ENCODE peak calls at places on chromosomes 5 and 9, in nine cellular contexts. O, G, N, B, V, Y, Z, C and L are unnamed samples.

GRCh38 chr9:37333288-37333687 is 89.2 kb upstream of the GRHPR start:
- DNase-seq in N (no peak), C (peak; percentile 2), B (no peak), G (no peak), V (no peak), O (no peak), Z (no peak), Y (no peak), L (no peak)

GRCh38 chr9:1938135-1938534 is 77.0 kb upstream of the SMARCA2 start:
- DNase-seq in O (no peak), Y (no peak), N (no peak), G (no peak), C (no peak), V (no peak), B (no peak), Z (no peak), L (no peak)

GRCh38 chr9:26685857-26686256 is 206.7 kb downstream of the CAAP1 start:
- DNase-seq in Y (no peak), B (peak; percentile 0), Z (no peak), C (peak; percentile 29), V (no peak), G (no peak), O (no peak), N (no peak), L (no peak)

GRCh38 chr5:138708761-138709160 is 44.5 kb upstream of the CTNNA1 start:
- DNase-seq in C (no peak), G (peak; percentile 21), V (no peak), B (no peak), Z (no peak), O (no peak), Y (no peak), N (no peak), L (no peak)

GRCh38 chr5:37940931-37941623 is 101.2 kb upstream of the GDNF start:
- DNase-seq in O (no peak), C (peak; percentile 21), Y (no peak), N (no peak), G (no peak), B (no peak), Z (no peak), V (no peak), L (no peak)

GRCh38 chr5:61159070-61159469 is 3.2 kb downstream of the SMIM15 start:
- DNase-seq in O (no peak), N (no peak), B (no peak), G (no peak), Z (no peak), C (no peak), V (no peak), Y (no peak), L (no peak)

GRCh38 chr5:169701910-169702451 is 64.9 kb downstream of the DOCK2 start:
- DNase-seq in O (peak; percentile 47), G (peak; percentile 31), V (no peak), C (peak; percentile 70), Y (no peak), Z (no peak), N (no peak), B (peak; percentile 64), L (no peak)

GRCh38 chr9:130662099-130662926 is 2.1 kb upstream of the PRDM12 start:
- DNase-seq in V (no peak), Z (no peak), C (no peak), O (no peak), B (no peak), G (peak; percentile 65), N (peak; percentile 67), Y (no peak), L (no peak)

GRCh38 chr5:177419045-177419444 is 7.4 kb upstream of the GRK6 start:
- DNase-seq in Y (no peak), B (peak; percentile 81), Z (peak; percentile 40), G (no peak), V (no peak), O (peak; percentile 37), C (peak; percentile 67), N (no peak), L (no peak)

GRCh38 chr9:1732670-1733069 is 282.5 kb upstream of the SMARCA2 start:
- DNase-seq in O (no peak), Y (no peak), Z (no peak), V (peak; percentile 40), N (no peak), C (no peak), B (no peak), G (no peak), L (no peak)

GRCh38 chr5:73218552-73219171 is 45.7 kb downstream of the TMEM174 start:
- DNase-seq in B (peak; percentile 72), V (no peak), Z (peak; percentile 41), G (peak; percentile 34), N (no peak), C (peak; percentile 57), O (peak; percentile 53), Y (no peak), L (no peak)

GRCh38 chr9:37746448-37747270 is 6.9 kb upstream of the TRMT10B start:
- DNase-seq in Z (peak; percentile 47), O (peak; percentile 55), N (no peak), Y (no peak), B (peak; percentile 86), G (no peak), V (no peak), C (peak; percentile 47), L (no peak)

GRCh38 chr5:90434116-90434714 is 24.7 kb upstream of the CETN3 start:
- DNase-seq in V (peak; percentile 63), C (peak; percentile 66), N (peak; percentile 71), G (peak; percentile 70), Y (no peak), O (peak; percentile 37), Z (peak; percentile 19), B (peak; percentile 45), L (no peak)

GRCh38 chr5:149605998-149606721 is 24.9 kb downstream of the ARHGEF37 start:
- DNase-seq in Y (peak; percentile 81), C (no peak), V (peak; percentile 81), O (peak; percentile 89), N (no peak), B (peak; percentile 82), Z (peak; percentile 83), G (no peak), L (no peak)

GRCh38 chr5:169988947-169989346 is 8.7 kb upstream of the INSYN2B start:
- DNase-seq in Z (no peak), O (no peak), B (peak; percentile 16), C (no peak), Y (no peak), G (no peak), N (no peak), V (no peak), L (no peak)

GRCh38 chr5:14676320-14676719 is 11.8 kb downstream of the OTULIN start:
- DNase-seq in N (no peak), B (peak; percentile 40), C (no peak), Z (peak; percentile 62), V (no peak), G (no peak), Y (no peak), O (peak; percentile 68), L (no peak)
- H3K4me1 ChIP-seq in N (peaks cover 9% of the 10 kb centered on the region), B (peaks cover 13% of the 10 kb centered on the region), C (peaks cover 6% of the 10 kb centered on the region), Z (peaks cover 17% of the 10 kb centered on the region), V (peaks cover 30% of the 10 kb centered on the region), G (peaks cover 18% of the 10 kb centered on the region), Y (peaks cover 76% of the 10 kb centered on the region), O (no peaks in the 10 kb centered on the region), L (peaks cover 9% of the 10 kb centered on the region)

DNA sequence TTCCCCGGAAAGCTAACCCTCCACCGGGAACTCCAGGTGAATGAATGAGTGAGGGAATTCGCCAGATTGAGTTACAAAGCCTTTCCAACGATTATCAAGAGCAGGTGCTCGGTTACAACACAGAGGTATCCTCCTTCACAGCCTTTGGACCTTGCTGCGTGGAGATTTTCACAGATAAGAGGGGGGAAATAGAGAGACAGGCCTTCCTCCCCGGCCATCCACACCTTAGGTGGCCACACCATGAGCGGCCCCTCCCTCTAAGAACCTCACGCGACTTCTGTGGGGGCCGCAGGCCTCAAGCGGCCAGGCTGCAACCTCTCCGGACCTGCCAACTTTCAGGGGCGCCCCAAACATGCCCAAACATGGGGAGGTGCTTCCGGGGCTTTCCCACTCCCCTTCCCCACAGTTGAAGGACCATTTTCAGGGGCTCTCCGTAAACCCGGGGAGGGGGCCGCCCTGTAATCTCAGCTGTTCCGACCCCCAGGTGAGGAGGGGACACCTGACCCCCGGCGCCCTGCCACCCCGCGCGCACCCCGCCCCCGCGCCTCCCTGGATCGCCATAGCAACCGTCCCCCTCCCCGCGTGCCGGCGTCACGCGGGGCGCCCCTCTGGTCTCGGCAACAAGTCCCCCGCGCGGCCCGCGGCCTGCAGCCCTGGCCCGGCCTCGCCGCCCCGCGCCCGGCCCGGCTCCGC is 603 bp downstream of the DENND1A start:
- DNase-seq in O (no peak), G (peak; percentile 35), Z (no peak), N (peak; percentile 37), V (peak; percentile 19), B (no peak), Y (no peak), C (no peak), L (no peak)
- H3K9ac ChIP-seq in O (peak overlapping the region; percentile 53), G (peak overlapping the region; percentile 28), Z (peak overlapping the region; percentile 74), N (peak overlapping the region; percentile 45), V (peak overlapping the region; percentile 57), B (peak overlapping the region; percentile 57), Y (peak overlapping the region; percentile 86), C (peak overlapping the region; percentile 64), L (peak overlapping the region; percentile 70)

GRCh38 chr5:119324842-119325241 is 31.0 kb upstream of the TNFAIP8 start:
- DNase-seq in B (no peak), N (no peak), V (no peak), G (no peak), Y (no peak), C (no peak), Z (no peak), O (no peak), L (no peak)

GRCh38 chr5:119328753-119329602 is 26.8 kb upstream of the TNFAIP8 start:
- DNase-seq in Z (peak; percentile 75), N (no peak), O (peak; percentile 81), C (peak; percentile 36), B (peak; percentile 87), G (no peak), Y (no peak), V (no peak), L (no peak)

GRCh38 chr5:119329701-119330100 is 26.1 kb upstream of the TNFAIP8 start:
- DNase-seq in N (no peak), Z (no peak), C (no peak), O (no peak), G (no peak), Y (no peak), V (no peak), B (peak; percentile 43), L (no peak)

GRCh38 chr5:119323630-119324000 is 32.2 kb upstream of the TNFAIP8 start:
- DNase-seq in G (no peak), V (no peak), Y (no peak), C (peak; percentile 49), Z (peak; percentile 42), N (no peak), B (peak; percentile 61), O (peak; percentile 47), L (no peak)

GRCh38 chr5:119327018-119327417 is 28.8 kb upstream of the TNFAIP8 start:
- DNase-seq in Z (no peak), V (no peak), Y (no peak), N (no peak), B (peak; percentile 55), O (peak; percentile 47), G (no peak), C (no peak), L (no peak)
- H3K4me1 ChIP-seq in Z (peaks cover 50% of the 10 kb centered on the region), V (peaks cover 65% of the 10 kb centered on the region), Y (peaks cover 54% of the 10 kb centered on the region), N (peaks cover 5% of the 10 kb centered on the region), B (peaks cover 40% of the 10 kb centered on the region), O (peaks cover 7% of the 10 kb centered on the region), G (peaks cover 27% of the 10 kb centered on the region), C (peaks cover 16% of the 10 kb centered on the region), L (no peaks in the 10 kb centered on the region)

GRCh38 chr9:119284118-119284517 is 85.1 kb downstream of the BRINP1 start:
- DNase-seq in G (peak; percentile 66), V (no peak), B (no peak), C (peak; percentile 84), Y (no peak), N (peak; percentile 65), Z (peak; percentile 63), O (peak; percentile 70), L (no peak)
- H3K9ac ChIP-seq in G (no peak overlapping the region), V (no peak overlapping the region), B (no peak overlapping the region), C (no peak overlapping the region), Y (no peak overlapping the region), N (no peak overlapping the region), Z (no peak overlapping the region), O (no peak overlapping the region), L (no peak overlapping the region)